ENCODE peak calls at places on chromosomes 2 and 18, in nine cellular contexts. One of them, this sample, is unnamed.

GRCh38 chr2:182377467-182377866 is 49.4 kb downstream of the PDE1A start:
- DNase-seq in tibial nerve: no peak
- DNase-seq in HCT116: no peak
- DNase-seq in heart left ventricle: no peak
- DNase-seq in esophagus squamous epithelium: no peak
- DNase-seq in stomach: no peak
- DNase-seq in ovary: no peak
- DNase-seq in HepG2: no peak
- DNase-seq in adrenal gland: no peak
- DNase-seq in this sample: no peak

GRCh38 chr18:31454066-31454708 is 6.6 kb downstream of the DSG3 start:
- DNase-seq in tibial nerve: no peak
- DNase-seq in HCT116: peak; percentile 79
- DNase-seq in heart left ventricle: no peak
- DNase-seq in esophagus squamous epithelium: no peak
- DNase-seq in stomach: no peak
- DNase-seq in ovary: no peak
- DNase-seq in HepG2: peak; percentile 1
- DNase-seq in adrenal gland: no peak
- DNase-seq in this sample: no peak

GRCh38 chr18:22557160-22557941 is 139.6 kb upstream of the CTAGE1 start:
- DNase-seq in tibial nerve: no peak
- DNase-seq in HCT116: no peak
- DNase-seq in heart left ventricle: no peak
- DNase-seq in esophagus squamous epithelium: no peak
- DNase-seq in stomach: no peak
- DNase-seq in ovary: no peak
- DNase-seq in HepG2: no peak
- DNase-seq in adrenal gland: no peak
- DNase-seq in this sample: no peak

GRCh38 chr2:145984541-145984940 is 1464.6 kb upstream of the ZEB2 start:
- DNase-seq in tibial nerve: no peak
- DNase-seq in HCT116: peak; percentile 31
- DNase-seq in heart left ventricle: no peak
- DNase-seq in esophagus squamous epithelium: no peak
- DNase-seq in stomach: no peak
- DNase-seq in ovary: no peak
- DNase-seq in HepG2: peak; percentile 6
- DNase-seq in adrenal gland: no peak
- DNase-seq in this sample: no peak

GRCh38 chr2:6916224-6916623 is 988 bp upstream of the RNF144A start:
- DNase-seq in tibial nerve: no peak
- DNase-seq in HCT116: no peak
- DNase-seq in heart left ventricle: no peak
- DNase-seq in esophagus squamous epithelium: no peak
- DNase-seq in stomach: no peak
- DNase-seq in ovary: no peak
- DNase-seq in HepG2: no peak
- DNase-seq in adrenal gland: no peak
- DNase-seq in this sample: no peak

GRCh38 chr18:55012041-55012440 is 52.8 kb upstream of the CCDC68 start:
- DNase-seq in tibial nerve: no peak
- DNase-seq in HCT116: no peak
- DNase-seq in heart left ventricle: no peak
- DNase-seq in esophagus squamous epithelium: no peak
- DNase-seq in stomach: no peak
- DNase-seq in ovary: no peak
- DNase-seq in HepG2: no peak
- DNase-seq in adrenal gland: no peak
- DNase-seq in this sample: no peak

GRCh38 chr18:23822590-23823385 is 133.5 kb downstream of the LAMA3 start:
- DNase-seq in tibial nerve: no peak
- DNase-seq in HCT116: no peak
- DNase-seq in heart left ventricle: no peak
- DNase-seq in esophagus squamous epithelium: no peak
- DNase-seq in stomach: no peak
- DNase-seq in ovary: no peak
- DNase-seq in HepG2: no peak
- DNase-seq in adrenal gland: no peak
- DNase-seq in this sample: no peak

GRCh38 chr2:201904529-201905420 is 98.4 kb downstream of the CDK15 start:
- DNase-seq in tibial nerve: no peak
- DNase-seq in HCT116: no peak
- DNase-seq in heart left ventricle: no peak
- DNase-seq in esophagus squamous epithelium: no peak
- DNase-seq in stomach: no peak
- DNase-seq in ovary: no peak
- DNase-seq in HepG2: no peak
- DNase-seq in adrenal gland: no peak
- DNase-seq in this sample: no peak

GRCh38 chr2:227862227-227862740 is 9.1 kb upstream of the DAW1 start:
- DNase-seq in tibial nerve: peak; percentile 61
- DNase-seq in HCT116: peak; percentile 51
- DNase-seq in heart left ventricle: no peak
- DNase-seq in esophagus squamous epithelium: no peak
- DNase-seq in stomach: peak; percentile 36
- DNase-seq in ovary: no peak
- DNase-seq in HepG2: peak; percentile 65
- DNase-seq in adrenal gland: no peak
- DNase-seq in this sample: no peak

GRCh38 chr2:233424028-233424951 is 70.0 kb downstream of the DGKD start:
- DNase-seq in tibial nerve: no peak
- DNase-seq in HCT116: no peak
- DNase-seq in heart left ventricle: no peak
- DNase-seq in esophagus squamous epithelium: no peak
- DNase-seq in stomach: peak; percentile 87
- DNase-seq in ovary: no peak
- DNase-seq in HepG2: no peak
- DNase-seq in adrenal gland: no peak
- DNase-seq in this sample: no peak

GRCh38 chr18:21629089-21629832 is 17.1 kb downstream of the SNRPD1 start:
- DNase-seq in tibial nerve: no peak
- DNase-seq in HCT116: no peak
- DNase-seq in heart left ventricle: no peak
- DNase-seq in esophagus squamous epithelium: no peak
- DNase-seq in stomach: no peak
- DNase-seq in ovary: no peak
- DNase-seq in HepG2: no peak
- DNase-seq in adrenal gland: no peak
- DNase-seq in this sample: no peak

GRCh38 chr2:230218411-230218810 is 1.4 kb downstream of the SP110 start:
- DNase-seq in tibial nerve: no peak
- DNase-seq in HCT116: no peak
- DNase-seq in heart left ventricle: no peak
- DNase-seq in esophagus squamous epithelium: no peak
- DNase-seq in stomach: no peak
- DNase-seq in ovary: no peak
- DNase-seq in HepG2: no peak
- DNase-seq in adrenal gland: no peak
- DNase-seq in this sample: no peak
- H3K4me3 ChIP-seq in tibial nerve: no peak overlapping the region
- H3K4me3 ChIP-seq in HCT116: no peak overlapping the region
- H3K4me3 ChIP-seq in heart left ventricle: peak overlapping the region; percentile 85
- H3K4me3 ChIP-seq in esophagus squamous epithelium: no peak overlapping the region
- H3K4me3 ChIP-seq in stomach: peak overlapping the region; percentile 61
- H3K4me3 ChIP-seq in ovary: no peak overlapping the region
- H3K4me3 ChIP-seq in HepG2: no peak overlapping the region
- H3K4me3 ChIP-seq in adrenal gland: no peak overlapping the region
- H3K4me3 ChIP-seq in this sample: no peak overlapping the region

GRCh38 chr2:160206436-160206835 is 6.4 kb upstream of the ITGB6 start:
- DNase-seq in tibial nerve: no peak
- DNase-seq in HCT116: no peak
- DNase-seq in heart left ventricle: no peak
- DNase-seq in esophagus squamous epithelium: no peak
- DNase-seq in stomach: no peak
- DNase-seq in ovary: no peak
- DNase-seq in HepG2: no peak
- DNase-seq in adrenal gland: no peak
- DNase-seq in this sample: no peak

GRCh38 chr2:160208662-160209229 is 8.7 kb upstream of the ITGB6 start:
- DNase-seq in tibial nerve: no peak
- DNase-seq in HCT116: no peak
- DNase-seq in heart left ventricle: no peak
- DNase-seq in esophagus squamous epithelium: no peak
- DNase-seq in stomach: no peak
- DNase-seq in ovary: no peak
- DNase-seq in HepG2: no peak
- DNase-seq in adrenal gland: no peak
- DNase-seq in this sample: no peak

GRCh38 chr2:160209457-160209856 is 9.4 kb upstream of the ITGB6 start:
- DNase-seq in tibial nerve: no peak
- DNase-seq in HCT116: no peak
- DNase-seq in heart left ventricle: no peak
- DNase-seq in esophagus squamous epithelium: no peak
- DNase-seq in stomach: no peak
- DNase-seq in ovary: no peak
- DNase-seq in HepG2: no peak
- DNase-seq in adrenal gland: no peak
- DNase-seq in this sample: no peak

GRCh38 chr2:160207271-160207670 is 7.2 kb upstream of the ITGB6 start:
- DNase-seq in tibial nerve: no peak
- DNase-seq in HCT116: no peak
- DNase-seq in heart left ventricle: no peak
- DNase-seq in esophagus squamous epithelium: no peak
- DNase-seq in stomach: no peak
- DNase-seq in ovary: no peak
- DNase-seq in HepG2: no peak
- DNase-seq in adrenal gland: no peak
- DNase-seq in this sample: no peak

GRCh38 chr2:160207804-160208661 is 8.0 kb upstream of the ITGB6 start:
- DNase-seq in tibial nerve: peak; percentile 25
- DNase-seq in HCT116: peak; percentile 86
- DNase-seq in heart left ventricle: peak; percentile 75
- DNase-seq in esophagus squamous epithelium: no peak
- DNase-seq in stomach: peak; percentile 82
- DNase-seq in ovary: peak; percentile 49
- DNase-seq in HepG2: peak; percentile 70
- DNase-seq in adrenal gland: peak; percentile 71
- DNase-seq in this sample: peak; percentile 57
- TF ChIP-seq POLR2A in tibial nerve: no peak
- TF ChIP-seq POLR2A in HCT116: no peak
- TF ChIP-seq POLR2A in heart left ventricle: no peak
- TF ChIP-seq POLR2A in esophagus squamous epithelium: no peak
- TF ChIP-seq POLR2A in stomach: no peak
- TF ChIP-seq POLR2A in ovary: no peak
- TF ChIP-seq POLR2A in HepG2: no peak
- TF ChIP-seq POLR2A in adrenal gland: no peak
- TF ChIP-seq POLR2A in this sample: no peak

DNA sequence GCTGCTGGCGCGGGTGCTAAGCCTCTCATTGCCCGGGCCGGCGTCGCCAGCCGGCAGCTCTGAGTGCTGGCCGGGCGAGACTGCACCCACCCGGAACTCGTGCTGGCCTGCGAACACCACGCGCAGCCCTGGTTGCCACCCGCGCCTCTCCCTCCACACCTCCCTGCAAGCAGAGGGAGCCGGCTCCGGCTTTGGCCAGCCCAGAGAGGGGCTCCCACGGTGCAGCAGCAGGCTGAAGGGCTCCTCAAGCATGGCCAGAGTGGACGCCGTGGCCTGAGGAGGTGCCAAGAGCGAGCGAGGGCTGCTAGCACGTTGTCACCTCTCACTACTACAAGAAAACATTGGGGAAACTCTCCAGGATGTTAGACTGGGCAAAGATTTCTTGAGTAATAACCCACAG is 98.6 kb downstream of the SPIRE1 start:
- DNase-seq in tibial nerve: no peak
- DNase-seq in HCT116: no peak
- DNase-seq in heart left ventricle: no peak
- DNase-seq in esophagus squamous epithelium: no peak
- DNase-seq in stomach: no peak
- DNase-seq in ovary: no peak
- DNase-seq in HepG2: no peak
- DNase-seq in adrenal gland: no peak
- DNase-seq in this sample: no peak
- H3K9me3 ChIP-seq in tibial nerve: peaks cover 25% of the 10 kb centered on the region
- H3K9me3 ChIP-seq in HCT116: no peaks in the 10 kb centered on the region
- H3K9me3 ChIP-seq in heart left ventricle: peaks cover 16% of the 10 kb centered on the region
- H3K9me3 ChIP-seq in esophagus squamous epithelium: no peaks in the 10 kb centered on the region
- H3K9me3 ChIP-seq in stomach: no peaks in the 10 kb centered on the region
- H3K9me3 ChIP-seq in ovary: no peaks in the 10 kb centered on the region
- H3K9me3 ChIP-seq in HepG2: peaks cover 12% of the 10 kb centered on the region
- H3K9me3 ChIP-seq in adrenal gland: no peaks in the 10 kb centered on the region
- H3K9me3 ChIP-seq in this sample: no peaks in the 10 kb centered on the region

GRCh38 chr18:53757346-53757745 is 467.1 kb downstream of the MBD2 start:
- DNase-seq in tibial nerve: no peak
- DNase-seq in HCT116: no peak
- DNase-seq in heart left ventricle: no peak
- DNase-seq in esophagus squamous epithelium: no peak
- DNase-seq in stomach: no peak
- DNase-seq in ovary: no peak
- DNase-seq in HepG2: no peak
- DNase-seq in adrenal gland: no peak
- DNase-seq in this sample: no peak
- H3K4me3 ChIP-seq in tibial nerve: no peak overlapping the region
- H3K4me3 ChIP-seq in HCT116: no peak overlapping the region
- H3K4me3 ChIP-seq in heart left ventricle: no peak overlapping the region
- H3K4me3 ChIP-seq in esophagus squamous epithelium: no peak overlapping the region
- H3K4me3 ChIP-seq in stomach: no peak overlapping the region
- H3K4me3 ChIP-seq in ovary: no peak overlapping the region
- H3K4me3 ChIP-seq in HepG2: no peak overlapping the region
- H3K4me3 ChIP-seq in adrenal gland: no peak overlapping the region
- H3K4me3 ChIP-seq in this sample: no peak overlapping the region